ENCODE peak calls at places on chromosomes 11 and 22, in nine cellular contexts. One of them, this sample, is unnamed.

GRCh38 chr11:40125054-40125453 is 1334.4 kb downstream of the LRRC4C start:
- DNase-seq in heart right ventricle: no peak
- DNase-seq in cardiac muscle cell: no peak
- DNase-seq in MCF 10A: peak
- DNase-seq in right atrium auricular region: no peak
- DNase-seq in psoas muscle: no peak
- DNase-seq in AG09309: no peak
- DNase-seq in tibial nerve: no peak
- DNase-seq in progenitor cell of endocrine pancreas: no peak
- DNase-seq in this sample: no peak

GRCh38 chr11:65850217-65851082 is 7.5 kb downstream of the CFL1 start:
- DNase-seq in AG09309: no peak
- DNase-seq in tibial nerve: no peak
- DNase-seq in cardiac muscle cell: no peak
- DNase-seq in progenitor cell of endocrine pancreas: no peak
- DNase-seq in psoas muscle: no peak
- DNase-seq in heart right ventricle: no peak
- DNase-seq in MCF 10A: no peak
- DNase-seq in right atrium auricular region: no peak
- DNase-seq in this sample: no peak

GRCh38 chr22:40595497-40596234 is 40.9 kb downstream of the MRTFA start:
- DNase-seq in cardiac muscle cell: no peak
- DNase-seq in heart right ventricle: no peak
- DNase-seq in MCF 10A: no peak
- DNase-seq in AG09309: no peak
- DNase-seq in right atrium auricular region: no peak
- DNase-seq in psoas muscle: no peak
- DNase-seq in tibial nerve: no peak
- DNase-seq in progenitor cell of endocrine pancreas: no peak
- DNase-seq in this sample: no peak

GRCh38 chr11:57360991-57361390 is 20.0 kb downstream of the PRG3 start:
- DNase-seq in AG09309: no peak
- DNase-seq in cardiac muscle cell: no peak
- DNase-seq in psoas muscle: no peak
- DNase-seq in MCF 10A: no peak
- DNase-seq in tibial nerve: no peak
- DNase-seq in right atrium auricular region: no peak
- DNase-seq in progenitor cell of endocrine pancreas: no peak
- DNase-seq in heart right ventricle: no peak
- DNase-seq in this sample: no peak

GRCh38 chr11:57680552-57680874 is 12.6 kb downstream of the ZDHHC5 start:
- DNase-seq in AG09309: no peak
- DNase-seq in MCF 10A: peak
- DNase-seq in cardiac muscle cell: no peak
- DNase-seq in right atrium auricular region: no peak
- DNase-seq in psoas muscle: no peak
- DNase-seq in tibial nerve: no peak
- DNase-seq in progenitor cell of endocrine pancreas: no peak
- DNase-seq in heart right ventricle: no peak
- DNase-seq in this sample: no peak

GRCh38 chr22:29765905-29766631 is 739 bp downstream of the ZMAT5 start:
- DNase-seq in tibial nerve: no peak
- DNase-seq in cardiac muscle cell: peak
- DNase-seq in progenitor cell of endocrine pancreas: peak
- DNase-seq in psoas muscle: no peak
- DNase-seq in AG09309: no peak
- DNase-seq in heart right ventricle: no peak
- DNase-seq in MCF 10A: no peak
- DNase-seq in right atrium auricular region: no peak
- DNase-seq in this sample: no peak

GRCh38 chr11:113895367-113896155 is 9.0 kb upstream of the HTR3B start:
- DNase-seq in tibial nerve: no peak
- DNase-seq in progenitor cell of endocrine pancreas: no peak
- DNase-seq in MCF 10A: peak
- DNase-seq in AG09309: no peak
- DNase-seq in right atrium auricular region: no peak
- DNase-seq in cardiac muscle cell: peak
- DNase-seq in psoas muscle: no peak
- DNase-seq in heart right ventricle: no peak
- DNase-seq in this sample: no peak

GRCh38 chr22:17057959-17058814 is 26.6 kb upstream of the IL17RA start:
- DNase-seq in cardiac muscle cell: peak
- DNase-seq in MCF 10A: peak
- DNase-seq in AG09309: peak
- DNase-seq in heart right ventricle: peak
- DNase-seq in right atrium auricular region: no peak
- DNase-seq in psoas muscle: peak
- DNase-seq in progenitor cell of endocrine pancreas: peak
- DNase-seq in tibial nerve: peak
- DNase-seq in this sample: no peak

GRCh38 chr11:103625624-103625965 is 410.8 kb upstream of the DDI1 start:
- DNase-seq in psoas muscle: no peak
- DNase-seq in progenitor cell of endocrine pancreas: no peak
- DNase-seq in heart right ventricle: no peak
- DNase-seq in right atrium auricular region: no peak
- DNase-seq in cardiac muscle cell: no peak
- DNase-seq in MCF 10A: no peak
- DNase-seq in tibial nerve: no peak
- DNase-seq in AG09309: no peak
- DNase-seq in this sample: no peak

GRCh38 chr22:39545310-39546063 is 12.9 kb upstream of the RPS19BP1 start:
- DNase-seq in right atrium auricular region: no peak
- DNase-seq in MCF 10A: no peak
- DNase-seq in progenitor cell of endocrine pancreas: peak
- DNase-seq in tibial nerve: no peak
- DNase-seq in cardiac muscle cell: peak
- DNase-seq in AG09309: no peak
- DNase-seq in psoas muscle: peak
- DNase-seq in heart right ventricle: peak
- DNase-seq in this sample: peak

DNA sequence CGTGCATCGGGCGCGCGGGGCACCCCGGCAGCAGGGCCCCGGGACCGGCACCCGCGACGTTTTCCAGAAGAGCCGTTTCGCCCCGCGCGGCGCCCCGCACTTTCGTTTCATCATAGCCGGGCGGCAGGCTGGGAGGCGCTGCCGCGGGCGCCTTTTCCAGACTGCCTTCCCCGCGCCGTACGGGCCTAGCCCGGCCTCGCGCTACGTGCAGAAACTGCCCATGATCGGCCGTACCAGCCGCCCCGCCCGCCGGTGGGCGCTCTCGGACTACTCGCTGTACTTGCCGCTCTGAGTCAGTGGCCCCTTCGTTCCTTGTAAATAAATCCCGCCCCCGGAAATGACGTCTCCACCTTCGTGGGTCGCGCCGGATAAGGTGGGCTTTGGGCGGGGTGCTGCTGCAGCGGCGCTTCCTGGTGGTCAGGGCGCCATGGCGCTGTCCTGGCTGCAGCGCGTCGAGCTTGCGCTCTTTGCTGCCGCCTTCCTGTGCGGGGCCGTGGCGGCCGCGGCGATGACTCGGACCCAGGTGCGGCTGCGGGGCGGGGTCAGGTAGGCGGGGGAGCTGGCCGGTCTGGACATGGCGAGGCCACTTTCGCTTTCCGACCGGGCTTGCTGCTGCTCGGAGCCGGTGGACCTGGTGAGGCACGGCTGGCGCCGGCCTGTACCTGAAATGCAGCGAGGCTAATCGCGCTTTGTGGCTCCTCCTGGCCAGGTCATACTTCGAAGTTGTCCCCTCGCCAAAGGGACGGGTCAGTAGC is at the start of gene TMEM179B:
- DNase-seq in psoas muscle: peak
- DNase-seq in progenitor cell of endocrine pancreas: peak
- DNase-seq in heart right ventricle: peak
- DNase-seq in tibial nerve: peak
- DNase-seq in cardiac muscle cell: peak
- DNase-seq in AG09309: peak
- DNase-seq in right atrium auricular region: peak
- DNase-seq in MCF 10A: peak
- DNase-seq in this sample: peak
- TF ChIP-seq CTCF in psoas muscle: peak
- TF ChIP-seq CTCF in progenitor cell of endocrine pancreas: peak
- TF ChIP-seq CTCF in heart right ventricle: peak
- TF ChIP-seq CTCF in tibial nerve: no peak
- TF ChIP-seq CTCF in cardiac muscle cell: peak
- TF ChIP-seq CTCF in AG09309: peak
- TF ChIP-seq CTCF in right atrium auricular region: no peak
- TF ChIP-seq CTCF in MCF 10A: peak
- TF ChIP-seq CTCF in this sample: no peak

DNA sequence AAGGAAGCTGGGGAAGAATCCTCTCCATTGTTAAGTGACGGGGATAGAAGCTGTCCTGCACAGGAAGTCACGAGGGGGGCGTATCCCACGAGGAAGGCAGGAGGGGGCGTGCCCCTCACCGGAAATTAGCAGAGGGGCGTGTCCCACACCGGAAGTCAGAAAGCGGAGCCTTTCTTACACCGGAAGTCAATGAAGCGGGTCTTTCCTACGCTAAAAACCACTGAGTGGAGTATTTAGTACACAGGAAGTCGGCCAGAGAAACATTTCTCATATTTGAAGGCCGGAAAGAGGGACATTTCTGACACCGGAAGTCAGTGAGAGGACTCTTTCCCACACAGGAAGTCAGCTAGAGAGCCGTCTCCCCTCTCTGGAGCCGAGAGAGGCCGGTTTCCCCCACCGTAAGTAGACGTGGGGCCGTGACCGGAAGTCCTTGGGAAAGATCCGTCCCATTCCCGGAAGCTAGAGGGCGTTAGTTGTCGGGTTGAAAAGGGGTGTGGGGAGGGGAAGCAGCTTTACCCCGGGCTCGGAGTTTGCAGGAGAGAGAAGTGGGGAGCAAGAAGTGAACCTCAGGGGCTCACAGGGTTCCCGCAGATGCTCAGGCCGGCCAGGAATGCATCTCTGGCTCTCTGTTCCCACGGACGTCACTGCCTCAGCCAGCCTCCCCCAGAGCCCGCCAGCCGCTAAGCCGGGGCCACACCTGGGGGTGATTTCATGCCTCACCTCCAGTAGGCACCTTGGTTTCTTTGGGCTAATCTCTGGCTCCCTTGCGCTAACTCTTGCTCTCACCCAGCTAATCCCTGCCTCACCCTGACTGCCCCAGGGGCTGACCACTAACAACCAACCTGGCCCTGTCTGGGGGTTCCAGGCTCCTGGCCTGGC is 15.4 kb downstream of the MIAT start:
- DNase-seq in tibial nerve: peak
- DNase-seq in heart right ventricle: peak
- DNase-seq in right atrium auricular region: peak
- DNase-seq in psoas muscle: peak
- DNase-seq in cardiac muscle cell: peak
- DNase-seq in AG09309: peak
- DNase-seq in progenitor cell of endocrine pancreas: peak
- DNase-seq in MCF 10A: peak
- DNase-seq in this sample: peak
- TF ChIP-seq CTCF in tibial nerve: peak
- TF ChIP-seq CTCF in heart right ventricle: peak
- TF ChIP-seq CTCF in right atrium auricular region: peak
- TF ChIP-seq CTCF in psoas muscle: peak
- TF ChIP-seq CTCF in cardiac muscle cell: peak
- TF ChIP-seq CTCF in AG09309: peak
- TF ChIP-seq CTCF in progenitor cell of endocrine pancreas: peak
- TF ChIP-seq CTCF in MCF 10A: peak
- TF ChIP-seq CTCF in this sample: peak

GRCh38 chr22:37953062-37953436 is 352 bp downstream of the C22orf23 start:
- DNase-seq in AG09309: peak
- DNase-seq in tibial nerve: peak
- DNase-seq in psoas muscle: no peak
- DNase-seq in right atrium auricular region: peak
- DNase-seq in progenitor cell of endocrine pancreas: no peak
- DNase-seq in cardiac muscle cell: no peak
- DNase-seq in heart right ventricle: no peak
- DNase-seq in MCF 10A: no peak
- DNase-seq in this sample: no peak

GRCh38 chr22:37957232-37957631 is 3.7 kb downstream of the POLR2F start:
- DNase-seq in progenitor cell of endocrine pancreas: no peak
- DNase-seq in MCF 10A: no peak
- DNase-seq in psoas muscle: no peak
- DNase-seq in cardiac muscle cell: no peak
- DNase-seq in heart right ventricle: no peak
- DNase-seq in right atrium auricular region: no peak
- DNase-seq in AG09309: no peak
- DNase-seq in tibial nerve: no peak
- DNase-seq in this sample: no peak

GRCh38 chr22:37951305-37951704 is 2.1 kb downstream of the C22orf23 start:
- DNase-seq in progenitor cell of endocrine pancreas: no peak
- DNase-seq in cardiac muscle cell: no peak
- DNase-seq in psoas muscle: no peak
- DNase-seq in MCF 10A: no peak
- DNase-seq in tibial nerve: no peak
- DNase-seq in heart right ventricle: no peak
- DNase-seq in right atrium auricular region: no peak
- DNase-seq in AG09309: no peak
- DNase-seq in this sample: no peak

GRCh38 chr22:37959231-37959825 is 5.8 kb downstream of the POLR2F start:
- DNase-seq in tibial nerve: no peak
- DNase-seq in heart right ventricle: no peak
- DNase-seq in right atrium auricular region: no peak
- DNase-seq in progenitor cell of endocrine pancreas: no peak
- DNase-seq in AG09309: no peak
- DNase-seq in cardiac muscle cell: no peak
- DNase-seq in MCF 10A: no peak
- DNase-seq in psoas muscle: no peak
- DNase-seq in this sample: no peak

DNA sequence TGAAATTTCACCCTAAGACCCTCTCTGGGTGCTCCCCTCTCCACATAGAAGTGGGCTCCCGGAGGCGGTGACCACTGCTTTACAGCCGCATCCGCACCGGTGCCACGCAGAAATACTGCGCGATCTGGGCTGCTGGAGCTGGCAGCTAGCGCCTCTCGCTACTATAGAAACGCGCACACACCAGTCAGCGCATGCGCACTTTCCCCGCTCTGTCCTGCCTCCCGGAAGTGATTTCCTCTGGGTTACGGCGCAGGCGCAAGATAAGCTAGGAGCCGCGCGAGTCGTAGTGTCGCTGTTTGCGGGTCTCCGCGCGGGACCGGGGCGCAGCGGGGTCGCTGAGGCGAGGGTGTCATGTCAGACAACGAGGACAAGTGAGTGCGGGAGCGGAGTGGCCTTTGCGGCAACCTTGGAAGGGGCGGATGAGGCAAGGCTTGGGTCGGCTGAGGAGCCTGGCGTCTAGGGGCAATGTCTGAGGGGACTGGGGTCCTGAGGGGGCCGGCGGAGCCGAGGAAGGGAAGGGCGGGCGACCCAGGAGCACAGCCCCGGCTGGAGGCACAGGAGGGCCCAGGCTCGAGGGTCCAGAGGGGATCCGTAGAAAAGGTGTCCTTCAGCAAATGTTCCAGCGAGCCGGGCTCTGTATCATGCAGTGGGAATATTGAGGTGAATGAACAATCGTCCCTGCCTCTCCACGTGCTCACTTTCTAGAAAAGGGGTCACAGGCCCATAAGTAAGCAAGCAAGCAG is at the start of the genes C22orf23 and POLR2F:
- DNase-seq in heart right ventricle: peak
- DNase-seq in AG09309: peak
- DNase-seq in right atrium auricular region: peak
- DNase-seq in MCF 10A: peak
- DNase-seq in cardiac muscle cell: peak
- DNase-seq in psoas muscle: peak
- DNase-seq in tibial nerve: peak
- DNase-seq in progenitor cell of endocrine pancreas: peak
- DNase-seq in this sample: peak
- TF ChIP-seq CTCF in heart right ventricle: no peak
- TF ChIP-seq CTCF in AG09309: no peak
- TF ChIP-seq CTCF in right atrium auricular region: no peak
- TF ChIP-seq CTCF in MCF 10A: no peak
- TF ChIP-seq CTCF in cardiac muscle cell: peak
- TF ChIP-seq CTCF in psoas muscle: no peak
- TF ChIP-seq CTCF in tibial nerve: no peak
- TF ChIP-seq CTCF in progenitor cell of endocrine pancreas: no peak
- TF ChIP-seq CTCF in this sample: no peak

GRCh38 chr11:70270104-70270876 is at the start of gene PPFIA1:
- DNase-seq in right atrium auricular region: peak
- DNase-seq in cardiac muscle cell: peak
- DNase-seq in tibial nerve: peak
- DNase-seq in AG09309: peak
- DNase-seq in progenitor cell of endocrine pancreas: peak
- DNase-seq in heart right ventricle: peak
- DNase-seq in MCF 10A: peak
- DNase-seq in psoas muscle: peak
- DNase-seq in this sample: peak
- TF ChIP-seq CTCF in right atrium auricular region: no peak
- TF ChIP-seq CTCF in cardiac muscle cell: no peak
- TF ChIP-seq CTCF in tibial nerve: peak
- TF ChIP-seq CTCF in AG09309: no peak
- TF ChIP-seq CTCF in progenitor cell of endocrine pancreas: no peak
- TF ChIP-seq CTCF in heart right ventricle: no peak
- TF ChIP-seq CTCF in MCF 10A: no peak
- TF ChIP-seq CTCF in psoas muscle: no peak
- TF ChIP-seq CTCF in this sample: no peak

This sample was measured in mesothelial cell of epicardium.